ENCODE peak calls at places on chromosomes 2 and 18, in four cellular contexts. W is HepG2, V is GM12878, H is K562. P is an unnamed sample.
A peak's percentile ranks its signal among the peaks of the same experiment; 100 is the strongest.

GRCh38 chr2:172394008-172394407 is 33.4 kb upstream of the ITGA6 start:
- DNase-seq in W (no peak), V (no peak), H (no peak), P (no peak)

GRCh38 chr2:44635725-44636124 is 274.0 kb downstream of the CAMKMT start:
- DNase-seq in W (no peak), V (no peak), H (no peak), P (no peak)

GRCh38 chr2:200430017-200430416 is 79.9 kb downstream of the KCTD18 start:
- DNase-seq in W (no peak), V (no peak), H (no peak), P (no peak)

GRCh38 chr18:12597775-12598174 is 60.1 kb downstream of the SPIRE1 start:
- DNase-seq in W (peak; percentile 84), V (no peak), H (no peak), P (peak; percentile 32)

GRCh38 chr18:79354350-79354749 is 41.4 kb upstream of the NFATC1 start:
- DNase-seq in W (no peak), V (no peak), H (no peak), P (no peak)

GRCh38 chr2:8634466-8635172 is 47.2 kb upstream of the ID2 start:
- DNase-seq in W (no peak), V (no peak), H (no peak), P (no peak)

GRCh38 chr2:39470580-39470979 is 33.5 kb upstream of the MAP4K3 start:
- DNase-seq in W (no peak), V (no peak), H (no peak), P (no peak)

GRCh38 chr18:75418293-75418692 is 9.2 kb downstream of the SMIM21 start:
- DNase-seq in W (no peak), V (no peak), H (no peak), P (peak; percentile 5)

GRCh38 chr2:64192570-64193192 is 48.5 kb upstream of the PELI1 start:
- DNase-seq in W (peak; percentile 16), V (no peak), H (no peak), P (no peak)

GRCh38 chr2:20570249-20570648 is 80.6 kb downstream of the HS1BP3 start:
- DNase-seq in W (no peak), V (no peak), H (no peak), P (no peak)

GRCh38 chr2:129922571-129923264 is 56.7 kb upstream of the RAB6C start:
- DNase-seq in W (no peak), V (no peak), H (no peak), P (no peak)

GRCh38 chr2:160994141-160995002 is 165.9 kb upstream of the TANK start:
- DNase-seq in W (peak; percentile 66), V (peak; percentile 28), H (peak; percentile 44), P (peak; percentile 40)

GRCh38 chr2:98387478-98387877 is 41.2 kb downstream of the CNGA3 start:
- DNase-seq in W (no peak), V (no peak), H (no peak), P (no peak)

GRCh38 chr2:210092791-210093190 is 78.4 kb downstream of the KANSL1L start:
- DNase-seq in W (no peak), V (no peak), H (no peak), P (no peak)

GRCh38 chr2:200040251-200040650 is 84.9 kb downstream of the MAIP1 start:
- DNase-seq in W (no peak), V (no peak), H (no peak), P (no peak)

DNA sequence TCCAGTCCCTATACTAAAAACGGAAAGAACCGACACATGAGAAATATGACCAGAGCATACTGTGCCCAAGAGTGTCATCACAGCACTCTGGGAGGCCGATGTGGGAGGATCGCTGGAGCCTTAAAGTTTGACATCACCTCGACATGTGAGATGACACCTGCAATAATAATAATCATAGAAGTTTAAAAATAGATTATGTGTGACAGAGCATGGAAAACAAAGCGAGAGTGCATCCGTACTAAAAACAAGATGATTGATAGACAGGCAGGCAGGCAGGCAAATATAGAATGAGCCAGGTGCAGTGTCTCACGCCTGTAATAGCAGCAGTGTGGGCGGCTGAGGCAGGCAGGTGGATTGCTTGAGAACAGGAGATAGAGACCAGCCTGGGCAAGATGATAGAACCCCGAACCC is 114.8 kb upstream of the ANKRD30BL start:
- DNase-seq in W (no peak), V (no peak), H (no peak), P (no peak)
- TF ChIP-seq ESRRA in W (no peak), V (no peak), H (no peak), P (no peak)

DNA sequence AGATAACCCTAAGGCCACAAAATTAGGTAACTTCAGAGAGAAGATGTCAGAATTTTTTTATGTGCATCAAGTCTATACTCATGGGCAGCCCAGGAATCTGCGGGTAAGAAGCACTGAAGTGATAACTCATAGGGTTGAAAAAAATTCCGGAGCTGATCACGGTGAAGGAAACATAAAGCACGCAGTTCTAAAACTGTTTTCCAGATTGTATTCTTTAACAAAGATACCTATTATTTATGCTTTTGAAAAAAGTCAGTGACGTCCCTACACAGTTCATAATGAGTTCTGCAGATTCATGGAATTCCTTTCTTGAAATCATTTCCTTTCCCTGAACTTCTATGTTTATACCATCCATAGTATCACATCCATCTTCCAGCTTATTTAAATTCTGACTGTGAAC is 263.4 kb downstream of the AFF3 start:
- DNase-seq in W (no peak), V (no peak), H (no peak), P (no peak)
- TF ChIP-seq JUNB in W (no peak), V (no peak), H (no peak), P (no peak)

DNA sequence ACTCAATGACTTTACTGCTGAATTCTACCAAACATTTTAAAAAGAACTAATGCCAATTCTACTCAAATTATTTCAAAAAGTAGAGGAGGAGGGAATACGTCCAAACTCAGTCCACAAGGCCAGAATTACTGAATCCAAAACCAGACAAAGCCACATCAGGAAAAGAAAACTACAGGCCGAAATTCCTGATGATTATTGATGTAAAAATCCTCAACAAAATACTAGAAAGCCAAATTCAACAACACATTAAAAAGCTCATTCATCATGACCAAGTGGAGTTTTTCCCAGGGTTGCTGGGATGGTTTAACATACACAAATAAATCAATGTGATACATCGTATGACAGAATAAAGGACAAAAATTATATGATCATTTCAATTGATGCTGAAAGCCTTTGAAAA is 103.9 kb upstream of the UBE2E3 start:
- DNase-seq in W (no peak), V (no peak), H (no peak), P (no peak)
- TF ChIP-seq SMC3 in W (no peak), V (no peak), H (no peak), P (no peak)

DNA sequence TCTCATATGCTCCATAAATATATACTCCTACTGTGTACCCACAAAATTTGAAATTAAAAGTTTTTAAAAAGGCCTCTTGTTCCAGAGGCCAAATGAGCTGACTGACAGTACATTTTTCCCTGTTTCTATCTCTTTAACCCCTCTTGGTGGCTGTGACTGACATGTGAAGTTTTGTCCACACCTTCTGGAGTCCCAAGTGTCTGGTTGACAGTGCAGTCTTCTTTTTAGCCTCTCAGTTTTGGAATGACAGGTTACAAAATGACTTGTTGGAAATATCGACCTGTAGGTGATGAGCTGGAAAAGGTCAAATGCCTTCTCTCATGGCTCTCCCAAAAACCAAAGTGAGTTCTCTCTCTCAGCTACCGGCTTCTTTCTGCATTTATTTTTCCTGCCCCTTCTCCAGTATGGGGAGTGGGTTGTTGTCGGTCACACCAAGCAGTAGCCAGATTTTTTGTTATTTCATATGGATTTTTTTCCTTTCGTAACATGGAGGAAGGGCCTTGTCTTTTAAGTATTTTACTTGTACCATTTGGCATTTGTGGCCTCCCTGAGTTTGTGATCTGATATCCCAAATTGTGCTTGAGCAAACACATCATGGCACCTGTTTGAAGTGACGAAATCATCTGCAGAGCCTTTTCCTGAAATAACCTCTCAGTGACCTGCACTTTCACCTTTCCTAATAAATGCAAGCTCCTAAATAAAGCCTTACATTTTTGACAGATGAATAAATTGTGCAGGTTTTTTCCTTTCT is 143.9 kb downstream of the ESCO1 start:
- DNase-seq in W (no peak), V (no peak), H (no peak), P (no peak)
- TF ChIP-seq ESRRA in W (no peak), V (no peak), H (no peak), P (no peak)

GRCh38 chr18:812673-813404 is 797 bp upstream of the YES1 start:
- DNase-seq in W (peak; percentile 37), V (peak; percentile 39), H (peak; percentile 80), P (peak; percentile 70)
- TF ChIP-seq JUNB in W (no peak), V (no peak), H (no peak), P (no peak)

GRCh38 chr2:169131587-169132512 is 62.5 kb downstream of the DHRS9 start:
- DNase-seq in W (peak; percentile 40), V (peak; percentile 15), H (peak; percentile 58), P (peak; percentile 55)
- TF ChIP-seq SMC3 in W (peak; percentile 62), V (peak; percentile 66), H (peak; percentile 29), P (peak; percentile 67)